ENCODE peak calls at places on chromosome 13, in seven cellular contexts. One of them, this sample, is unnamed.
A peak's percentile ranks its signal among the peaks of the same experiment; 100 is the strongest.

GRCh38 chr13:50707533-50708096 is 135.9 kb downstream of the DLEU7 start:
- DNase-seq in stimulated activated naive CD8-positive, alpha-beta T cell treated with anti-CD3 and anti-CD28 coated beads, Interleukin-15, Interleukin-2, amounts not matched to agents 100 U/mL and 50 U/mL, for 24 hours: no peak
- DNase-seq in D341Med: no peak
- DNase-seq in activated T-helper 1 cell treated with anti-CD3 and anti-CD28 coated beads, Interleukin-12 subunit alpha, Interleukin-12 subunit beta, Interleukin-2, Interleukin-4 antibody, amounts not matched to agents 30 ng/mL and 10 ng/mL and 1 ng/mL, durations not matched to agents 14 hours and 24 hours and 36 hours: no peak
- DNase-seq in stimulated activated CD4-positive, alpha-beta T cell treated with anti-CD3 and anti-CD28 coated beads, Interleukin-1b, Interleukin-23, amount 100 ng/mL, for 24 hours: no peak
- DNase-seq in fibroblast of mammary gland: no peak
- DNase-seq in ovary: no peak
- DNase-seq in this sample: no peak

GRCh38 chr13:40508767-40509342 is 157.6 kb downstream of the FOXO1 start:
- DNase-seq in D341Med: no peak
- DNase-seq in stimulated activated naive CD8-positive, alpha-beta T cell treated with anti-CD3 and anti-CD28 coated beads, Interleukin-15, Interleukin-2, amounts not matched to agents 100 U/mL and 50 U/mL, for 24 hours: no peak
- DNase-seq in ovary: no peak
- DNase-seq in stimulated activated CD4-positive, alpha-beta T cell treated with anti-CD3 and anti-CD28 coated beads, Interleukin-1b, Interleukin-23, amount 100 ng/mL, for 24 hours: no peak
- DNase-seq in fibroblast of mammary gland: no peak
- DNase-seq in activated T-helper 1 cell treated with anti-CD3 and anti-CD28 coated beads, Interleukin-12 subunit alpha, Interleukin-12 subunit beta, Interleukin-2, Interleukin-4 antibody, amounts not matched to agents 30 ng/mL and 10 ng/mL and 1 ng/mL, durations not matched to agents 14 hours and 24 hours and 36 hours: no peak
- DNase-seq in this sample: no peak

GRCh38 chr13:73702419-73703071 is 431.7 kb downstream of the KLF12 start:
- DNase-seq in activated T-helper 1 cell treated with anti-CD3 and anti-CD28 coated beads, Interleukin-12 subunit alpha, Interleukin-12 subunit beta, Interleukin-2, Interleukin-4 antibody, amounts not matched to agents 30 ng/mL and 10 ng/mL and 1 ng/mL, durations not matched to agents 14 hours and 24 hours and 36 hours: peak; percentile 21
- DNase-seq in D341Med: no peak
- DNase-seq in stimulated activated naive CD8-positive, alpha-beta T cell treated with anti-CD3 and anti-CD28 coated beads, Interleukin-15, Interleukin-2, amounts not matched to agents 100 U/mL and 50 U/mL, for 24 hours: peak; percentile 19
- DNase-seq in stimulated activated CD4-positive, alpha-beta T cell treated with anti-CD3 and anti-CD28 coated beads, Interleukin-1b, Interleukin-23, amount 100 ng/mL, for 24 hours: peak; percentile 13
- DNase-seq in ovary: no peak
- DNase-seq in fibroblast of mammary gland: no peak
- DNase-seq in this sample: no peak

GRCh38 chr13:26983533-26984315 is 187.9 kb downstream of the USP12 start:
- DNase-seq in fibroblast of mammary gland: no peak
- DNase-seq in stimulated activated naive CD8-positive, alpha-beta T cell treated with anti-CD3 and anti-CD28 coated beads, Interleukin-15, Interleukin-2, amounts not matched to agents 100 U/mL and 50 U/mL, for 24 hours: no peak
- DNase-seq in stimulated activated CD4-positive, alpha-beta T cell treated with anti-CD3 and anti-CD28 coated beads, Interleukin-1b, Interleukin-23, amount 100 ng/mL, for 24 hours: no peak
- DNase-seq in D341Med: no peak
- DNase-seq in ovary: no peak
- DNase-seq in activated T-helper 1 cell treated with anti-CD3 and anti-CD28 coated beads, Interleukin-12 subunit alpha, Interleukin-12 subunit beta, Interleukin-2, Interleukin-4 antibody, amounts not matched to agents 30 ng/mL and 10 ng/mL and 1 ng/mL, durations not matched to agents 14 hours and 24 hours and 36 hours: no peak
- DNase-seq in this sample: no peak

GRCh38 chr13:112885782-112886268 is 83.2 kb upstream of the MCF2L start:
- DNase-seq in activated T-helper 1 cell treated with anti-CD3 and anti-CD28 coated beads, Interleukin-12 subunit alpha, Interleukin-12 subunit beta, Interleukin-2, Interleukin-4 antibody, amounts not matched to agents 30 ng/mL and 10 ng/mL and 1 ng/mL, durations not matched to agents 14 hours and 24 hours and 36 hours: no peak
- DNase-seq in stimulated activated CD4-positive, alpha-beta T cell treated with anti-CD3 and anti-CD28 coated beads, Interleukin-1b, Interleukin-23, amount 100 ng/mL, for 24 hours: no peak
- DNase-seq in stimulated activated naive CD8-positive, alpha-beta T cell treated with anti-CD3 and anti-CD28 coated beads, Interleukin-15, Interleukin-2, amounts not matched to agents 100 U/mL and 50 U/mL, for 24 hours: no peak
- DNase-seq in fibroblast of mammary gland: peak; percentile 78
- DNase-seq in ovary: peak; percentile 70
- DNase-seq in D341Med: no peak
- DNase-seq in this sample: peak; percentile 75

GRCh38 chr13:69970521-69970920 is 137.1 kb upstream of the ATXN8OS start:
- DNase-seq in ovary: no peak
- DNase-seq in fibroblast of mammary gland: no peak
- DNase-seq in D341Med: no peak
- DNase-seq in activated T-helper 1 cell treated with anti-CD3 and anti-CD28 coated beads, Interleukin-12 subunit alpha, Interleukin-12 subunit beta, Interleukin-2, Interleukin-4 antibody, amounts not matched to agents 30 ng/mL and 10 ng/mL and 1 ng/mL, durations not matched to agents 14 hours and 24 hours and 36 hours: no peak
- DNase-seq in stimulated activated CD4-positive, alpha-beta T cell treated with anti-CD3 and anti-CD28 coated beads, Interleukin-1b, Interleukin-23, amount 100 ng/mL, for 24 hours: no peak
- DNase-seq in stimulated activated naive CD8-positive, alpha-beta T cell treated with anti-CD3 and anti-CD28 coated beads, Interleukin-15, Interleukin-2, amounts not matched to agents 100 U/mL and 50 U/mL, for 24 hours: no peak
- DNase-seq in this sample: no peak

GRCh38 chr13:49551245-49551644 is 34.1 kb downstream of the RCBTB1 start:
- DNase-seq in stimulated activated CD4-positive, alpha-beta T cell treated with anti-CD3 and anti-CD28 coated beads, Interleukin-1b, Interleukin-23, amount 100 ng/mL, for 24 hours: no peak
- DNase-seq in activated T-helper 1 cell treated with anti-CD3 and anti-CD28 coated beads, Interleukin-12 subunit alpha, Interleukin-12 subunit beta, Interleukin-2, Interleukin-4 antibody, amounts not matched to agents 30 ng/mL and 10 ng/mL and 1 ng/mL, durations not matched to agents 14 hours and 24 hours and 36 hours: no peak
- DNase-seq in ovary: no peak
- DNase-seq in D341Med: no peak
- DNase-seq in stimulated activated naive CD8-positive, alpha-beta T cell treated with anti-CD3 and anti-CD28 coated beads, Interleukin-15, Interleukin-2, amounts not matched to agents 100 U/mL and 50 U/mL, for 24 hours: no peak
- DNase-seq in fibroblast of mammary gland: no peak
- DNase-seq in this sample: no peak

GRCh38 chr13:33228645-33229445 is 56.7 kb downstream of the STARD13 start:
- DNase-seq in D341Med: peak; percentile 54
- DNase-seq in ovary: no peak
- DNase-seq in fibroblast of mammary gland: peak; percentile 88
- DNase-seq in activated T-helper 1 cell treated with anti-CD3 and anti-CD28 coated beads, Interleukin-12 subunit alpha, Interleukin-12 subunit beta, Interleukin-2, Interleukin-4 antibody, amounts not matched to agents 30 ng/mL and 10 ng/mL and 1 ng/mL, durations not matched to agents 14 hours and 24 hours and 36 hours: no peak
- DNase-seq in stimulated activated naive CD8-positive, alpha-beta T cell treated with anti-CD3 and anti-CD28 coated beads, Interleukin-15, Interleukin-2, amounts not matched to agents 100 U/mL and 50 U/mL, for 24 hours: no peak
- DNase-seq in stimulated activated CD4-positive, alpha-beta T cell treated with anti-CD3 and anti-CD28 coated beads, Interleukin-1b, Interleukin-23, amount 100 ng/mL, for 24 hours: no peak
- DNase-seq in this sample: no peak

GRCh38 chr13:62626771-62627170 is 1211.1 kb upstream of the PCDH20 start:
- DNase-seq in activated T-helper 1 cell treated with anti-CD3 and anti-CD28 coated beads, Interleukin-12 subunit alpha, Interleukin-12 subunit beta, Interleukin-2, Interleukin-4 antibody, amounts not matched to agents 30 ng/mL and 10 ng/mL and 1 ng/mL, durations not matched to agents 14 hours and 24 hours and 36 hours: no peak
- DNase-seq in fibroblast of mammary gland: no peak
- DNase-seq in D341Med: no peak
- DNase-seq in ovary: no peak
- DNase-seq in stimulated activated CD4-positive, alpha-beta T cell treated with anti-CD3 and anti-CD28 coated beads, Interleukin-1b, Interleukin-23, amount 100 ng/mL, for 24 hours: no peak
- DNase-seq in stimulated activated naive CD8-positive, alpha-beta T cell treated with anti-CD3 and anti-CD28 coated beads, Interleukin-15, Interleukin-2, amounts not matched to agents 100 U/mL and 50 U/mL, for 24 hours: no peak
- DNase-seq in this sample: no peak